ENCODE peak calls at places on chromosomes 12 and 14, in nine cellular contexts. U is mucosa of descending colon; W is glutamatergic neuron; N is AG10803; F is tibial nerve; O is CD8-positive, alpha-beta T cell; S is A673; J is WTC11; X is left lung. Z is an unnamed sample.

GRCh38 chr14:73467377-73467776 is 9.0 kb upstream of the NUMB start:
- DNase-seq in U (no peak), S (no peak), F (no peak), W (no peak), O (no peak), J (no peak), X (peak), N (no peak), Z (peak)

GRCh38 chr14:22266141-22266442 is 322.9 kb downstream of the DAD1 start:
- DNase-seq in N (no peak), J (no peak), U (no peak), F (no peak), X (no peak), W (no peak), O (no peak), S (no peak), Z (no peak)

GRCh38 chr14:89617142-89617460 is 200.1 kb upstream of the FOXN3 start:
- DNase-seq in W (no peak), X (no peak), N (no peak), F (no peak), J (no peak), O (no peak), U (no peak), S (no peak), Z (no peak)

GRCh38 chr14:38605193-38606114 is 349.6 kb upstream of the CLEC14A start:
- DNase-seq in F (no peak), S (peak), N (no peak), W (no peak), O (no peak), U (no peak), J (no peak), X (no peak), Z (no peak)

GRCh38 chr12:6224550-6224949 is 24.4 kb downstream of the CD9 start:
- DNase-seq in N (no peak), O (no peak), J (no peak), F (no peak), W (no peak), S (no peak), U (peak), X (no peak), Z (no peak)

GRCh38 chr14:35879141-35879648 is 53.1 kb downstream of the BRMS1L start:
- DNase-seq in S (peak), X (no peak), J (no peak), U (no peak), W (no peak), F (no peak), O (no peak), N (peak), Z (no peak)

GRCh38 chr12:24903305-24904088 is 45.4 kb downstream of the BCAT1 start:
- DNase-seq in F (no peak), U (peak), W (no peak), X (no peak), N (peak), J (no peak), S (no peak), O (no peak), Z (no peak)

GRCh38 chr12:69837191-69838085 is 12.4 kb downstream of the MYRFL start:
- DNase-seq in J (no peak), X (peak), F (no peak), O (no peak), S (no peak), N (no peak), U (no peak), W (no peak), Z (no peak)

GRCh38 chr14:104731249-104731924 is 7.4 kb downstream of the ADSS1 start:
- DNase-seq in F (no peak), N (no peak), U (no peak), O (no peak), W (no peak), J (peak), X (no peak), S (no peak), Z (no peak)

GRCh38 chr12:63042646-63043045 is 107.7 kb upstream of the PPM1H start:
- DNase-seq in J (no peak), F (no peak), N (no peak), X (no peak), W (no peak), U (no peak), O (no peak), S (no peak), Z (no peak)

GRCh38 chr12:79763748-79764452 is 73.1 kb upstream of the PAWR start:
- DNase-seq in U (no peak), N (no peak), J (no peak), O (no peak), X (no peak), W (no peak), S (no peak), F (no peak), Z (no peak)

GRCh38 chr14:76776306-76777251 is 15.3 kb downstream of the VASH1 start:
- DNase-seq in X (peak), J (no peak), S (peak), O (no peak), U (no peak), N (no peak), W (no peak), F (no peak), Z (no peak)

GRCh38 chr12:82383930-82384513 is 25.7 kb downstream of the METTL25 start:
- DNase-seq in W (no peak), X (no peak), U (peak), O (no peak), J (no peak), N (peak), S (peak), F (no peak), Z (no peak)

GRCh38 chr12:104529130-104529874 is 72.6 kb downstream of the CHST11 start:
- DNase-seq in U (no peak), W (no peak), S (no peak), J (no peak), N (no peak), X (no peak), F (no peak), O (no peak), Z (no peak)

DNA sequence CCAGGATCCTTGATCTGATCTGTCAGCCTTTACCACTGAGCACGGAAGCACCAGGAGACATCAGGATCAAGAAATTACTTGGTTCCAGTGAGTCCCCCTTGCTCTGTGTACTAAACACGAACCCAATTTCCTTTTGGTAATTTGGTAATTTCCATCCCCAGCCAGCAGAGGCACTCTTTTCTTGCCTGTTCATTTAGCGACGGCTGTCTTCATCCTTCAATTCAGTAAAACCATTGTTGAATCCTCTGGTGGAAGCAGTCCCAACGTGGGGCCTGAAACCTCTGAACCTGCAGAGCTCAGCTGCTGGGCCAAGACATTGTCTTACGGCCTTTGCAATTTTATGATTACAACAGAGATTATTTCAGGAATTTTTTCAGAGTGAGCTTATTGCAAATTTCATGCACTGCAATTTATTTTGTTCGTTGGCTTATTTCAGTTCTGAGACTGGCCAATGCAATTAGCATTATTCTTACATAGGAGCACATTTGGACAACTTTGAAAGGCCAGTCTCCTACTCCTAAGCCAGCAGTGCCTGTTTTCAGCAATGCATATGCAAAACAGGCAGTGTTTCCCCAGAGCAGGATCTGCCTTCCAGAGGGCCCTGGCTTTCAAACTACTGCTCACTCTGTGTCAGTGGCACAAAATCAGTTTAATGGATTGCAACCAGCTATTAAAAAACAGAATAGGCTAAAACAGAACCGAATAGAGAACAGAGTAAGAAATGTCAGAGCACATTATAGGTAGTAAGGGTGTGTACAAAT is 372.9 kb upstream of the TMEM132C start:
- DNase-seq in N (no peak), O (no peak), U (peak), W (peak), F (no peak), X (no peak), S (peak), J (no peak), Z (no peak)
- TF ChIP-seq CTCF in N (peak), O (no peak), U (no peak), W (peak), F (no peak), X (no peak), S (peak), J (no peak), Z (no peak)

DNA sequence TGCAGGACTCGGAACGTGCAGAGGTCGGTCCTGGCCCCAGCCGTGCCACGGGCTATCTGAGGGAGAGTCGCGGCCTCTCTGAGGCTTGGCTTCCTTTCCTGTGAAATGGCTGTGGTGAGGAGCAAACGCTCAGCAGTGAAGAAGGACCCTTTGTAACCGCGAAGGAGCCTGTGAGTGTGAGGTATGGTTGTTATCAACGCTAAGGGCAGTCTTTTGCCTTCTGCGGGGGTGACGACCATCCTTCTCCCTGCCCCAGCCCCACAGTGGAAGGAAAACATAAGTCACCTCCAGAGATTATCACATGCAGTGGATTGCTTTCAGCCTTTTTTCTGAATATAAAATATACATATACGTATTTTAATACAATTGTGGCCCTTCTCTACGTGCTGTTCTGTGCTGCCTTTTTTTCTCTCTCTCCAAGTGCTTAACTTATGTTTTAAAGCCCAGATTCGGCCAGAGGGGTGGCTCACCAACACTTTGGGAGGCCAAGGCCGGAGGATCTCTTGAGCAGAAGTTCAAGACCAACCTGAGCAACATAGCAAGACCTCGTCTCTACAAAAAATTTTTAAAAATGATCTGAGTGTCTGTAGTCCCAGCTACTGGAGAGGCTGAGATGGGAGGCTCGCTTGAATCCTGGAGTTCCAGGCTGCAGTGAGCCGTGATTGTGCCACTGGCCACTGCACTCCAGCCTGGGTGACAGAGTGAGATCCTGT is 17.4 kb downstream of the TAMALIN start:
- DNase-seq in O (no peak), S (no peak), W (no peak), N (no peak), J (no peak), X (no peak), U (no peak), F (no peak), Z (no peak)
- TF ChIP-seq CTCF in O (peak), S (no peak), W (peak), N (no peak), J (peak), X (peak), U (no peak), F (no peak), Z (peak)

DNA sequence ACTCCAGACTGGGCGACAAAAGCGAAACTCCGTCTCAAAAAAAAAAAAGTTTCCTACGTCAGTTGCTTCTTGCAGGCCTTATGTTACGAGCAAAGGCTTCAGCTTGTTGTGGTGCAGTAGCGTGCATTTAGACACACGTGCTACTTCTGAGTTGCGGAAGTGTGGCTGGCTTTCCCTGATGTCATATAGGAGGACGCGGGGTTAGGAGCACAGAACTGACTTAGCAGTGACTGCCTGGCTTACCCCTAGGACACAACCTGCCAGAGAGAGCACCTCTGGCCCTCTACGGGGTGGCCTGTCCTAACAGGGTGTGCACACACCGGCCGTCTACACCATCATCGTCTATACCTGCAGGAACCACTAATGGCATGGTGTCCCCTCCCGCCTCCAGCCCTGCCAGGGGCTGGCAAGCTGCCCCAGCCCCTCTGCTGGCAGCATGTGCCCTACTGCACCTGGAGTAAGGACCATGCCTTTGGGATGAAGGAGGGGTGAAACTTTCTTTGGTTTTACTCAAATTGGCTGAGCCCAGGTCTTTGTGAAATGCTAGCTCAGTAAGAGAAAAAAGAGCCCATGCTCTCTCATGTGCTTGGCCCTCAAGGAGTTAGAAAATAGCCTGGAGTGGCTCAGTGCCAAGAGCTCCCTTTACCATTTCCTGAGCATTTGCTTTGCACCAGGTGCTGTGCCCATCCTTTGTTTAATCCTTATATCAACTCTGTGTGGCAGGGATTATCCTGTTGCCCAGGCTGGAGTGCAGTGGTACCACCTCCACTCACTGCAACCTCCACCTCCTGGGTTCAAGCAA is 1.7 kb upstream of the GPR68 start:
- DNase-seq in N (no peak), W (no peak), S (peak), X (no peak), U (no peak), F (no peak), O (peak), J (no peak), Z (no peak)
- TF ChIP-seq CTCF in N (no peak), W (no peak), S (no peak), X (no peak), U (no peak), F (no peak), O (no peak), J (no peak), Z (no peak)

GRCh38 chr12:95859344-95859816 is 628 bp downstream of the SNRPF start:
- DNase-seq in J (no peak), U (no peak), O (no peak), N (peak), W (no peak), X (no peak), S (peak), F (no peak), Z (no peak)

GRCh38 chr12:95857151-95857550 is 1.6 kb upstream of the SNRPF start:
- DNase-seq in U (no peak), S (no peak), O (no peak), F (no peak), X (no peak), N (no peak), W (no peak), J (no peak), Z (no peak)

GRCh38 chr12:95857799-95858198 is 953 bp upstream of the SNRPF start:
- DNase-seq in U (no peak), X (no peak), S (no peak), J (no peak), W (no peak), O (no peak), N (no peak), F (no peak), Z (no peak)

GRCh38 chr12:95859947-95860850 is 1.4 kb downstream of the SNRPF start:
- DNase-seq in X (no peak), J (no peak), O (no peak), N (no peak), F (no peak), S (no peak), W (no peak), U (no peak), Z (no peak)

GRCh38 chr12:95858451-95859343 is at the start of gene SNRPF:
- DNase-seq in U (peak), J (peak), N (peak), F (peak), O (peak), X (peak), W (peak), S (peak), Z (peak)
- TF ChIP-seq CTCF in U (no peak), J (no peak), N (peak), F (no peak), O (no peak), X (no peak), W (no peak), S (no peak), Z (no peak)

DNA sequence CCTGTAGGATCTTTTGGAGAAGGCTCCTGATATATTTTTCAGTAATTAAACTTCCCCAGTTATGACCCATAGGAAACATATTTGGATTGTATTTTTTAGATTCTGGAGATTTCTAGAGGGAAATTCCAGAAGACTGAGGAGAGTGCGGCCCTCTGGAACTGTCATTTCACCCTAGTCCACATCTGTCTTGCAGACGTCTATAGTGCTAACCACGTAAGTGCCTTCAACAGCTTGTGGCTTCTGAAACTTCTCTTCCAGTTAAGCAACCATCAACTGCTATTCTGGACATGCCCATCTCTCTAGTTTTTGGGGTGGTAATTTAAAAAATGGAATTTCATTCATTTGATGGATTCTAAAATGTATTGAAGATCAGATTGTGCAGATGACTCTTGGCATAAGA is 1098.8 kb downstream of the TMEM121 start:
- DNase-seq in O (no peak), N (no peak), W (no peak), J (no peak), X (no peak), F (no peak), S (no peak), U (no peak), Z (no peak)
- TF ChIP-seq CTCF in O (no peak), N (no peak), W (no peak), J (no peak), X (no peak), F (no peak), S (no peak), U (no peak), Z (no peak)

GRCh38 chr14:28756896-28757570 is 9.6 kb upstream of the FOXG1 start:
- DNase-seq in X (no peak), O (no peak), N (peak), F (no peak), U (no peak), S (peak), W (peak), J (peak), Z (no peak)
- TF ChIP-seq CTCF in X (peak), O (no peak), N (peak), F (peak), U (no peak), S (peak), W (peak), J (peak), Z (no peak)

Z was measured in CD14-positive monocyte.